ENCODE peak calls at places on chromosomes 16 and 17, in five cellular contexts. S, R, O, Y and Q are unnamed samples.

GRCh38 chr16:82137819-82138177 is 32.2 kb downstream of the MPHOSPH6 start:
- DNase-seq in Y (no peak), O (no peak), S (no peak), R (no peak), Q (no peak)

GRCh38 chr16:57834936-57835335 is 32.6 kb upstream of the KIFC3 start:
- DNase-seq in R (no peak), S (no peak), O (no peak), Y (no peak), Q (no peak)

GRCh38 chr17:73841431-73842060 is 197.3 kb upstream of the SDK2 start:
- DNase-seq in O (no peak), S (peak), Y (no peak), R (no peak), Q (no peak)

GRCh38 chr17:78322858-78323455 is 36.9 kb downstream of the SOCS3 start:
- DNase-seq in Y (no peak), R (no peak), S (no peak), O (peak), Q (no peak)

GRCh38 chr17:50660042-50660886 is 25.6 kb downstream of the ABCC3 start:
- DNase-seq in S (no peak), R (no peak), Y (no peak), O (peak), Q (no peak)

GRCh38 chr16:83651871-83652270 is 155.9 kb upstream of the HSBP1 start:
- DNase-seq in S (no peak), R (no peak), Y (no peak), O (no peak), Q (no peak)

GRCh38 chr17:55334881-55335523 is 70.2 kb downstream of the HLF start:
- DNase-seq in O (no peak), Y (no peak), S (no peak), R (no peak), Q (no peak)

GRCh38 chr16:67528222-67528869 is at the start of gene RIPOR1:
- DNase-seq in S (peak), R (no peak), Y (no peak), O (peak), Q (peak)

GRCh38 chr16:67538666-67539101 is 10.1 kb downstream of the RIPOR1 start:
- DNase-seq in S (no peak), Y (no peak), R (no peak), O (peak), Q (no peak)

GRCh38 chr17:69314246-69315030 is 12.5 kb downstream of the ABCA5 start:
- DNase-seq in S (peak), Y (no peak), O (no peak), R (no peak), Q (no peak)

GRCh38 chr16:74748042-74748709 is 26.4 kb downstream of the FA2H start:
- DNase-seq in S (no peak), R (no peak), O (no peak), Y (no peak), Q (no peak)

GRCh38 chr17:43559161-43559816 is 13.1 kb upstream of the ETV4 start:
- DNase-seq in R (no peak), Y (no peak), O (no peak), S (no peak), Q (no peak)

GRCh38 chr17:63434951-63435571 is 11.0 kb downstream of the CYB561 start:
- DNase-seq in R (no peak), Y (peak), O (peak), S (no peak), Q (no peak)

GRCh38 chr16:53094013-53094630 is 39.3 kb downstream of the CHD9 start:
- DNase-seq in R (no peak), O (peak), Y (no peak), S (no peak), Q (no peak)